ENCODE peak calls at places on chromosomes 6 and 20, in six cellular contexts. F is right cardiac atrium; K is ascending aorta; L is naive thymus-derived CD4-positive, alpha-beta T cell; R is esophagus muscularis mucosa; E is fibroblast of lung. G is an unnamed sample.

GRCh38 chr6:159979136-159979874 is 10.4 kb downstream of the IGF2R start:
- DNase-seq in F (no peak), K (peak; percentile 80), L (no peak), R (no peak), E (no peak), G (no peak)

GRCh38 chr20:63475209-63475608 is 2.8 kb upstream of the KCNQ2 start:
- DNase-seq in F (no peak), K (no peak), L (no peak), R (no peak), E (peak; percentile 6), G (no peak)

GRCh38 chr20:57450419-57450818 is 59.2 kb downstream of the RBM38 start:
- DNase-seq in F (peak; percentile 79), K (peak; percentile 89), L (peak; percentile 16), R (no peak), E (no peak), G (no peak)

GRCh38 chr6:147166360-147166944 is 37.8 kb upstream of the STXBP5 start:
- DNase-seq in F (no peak), K (no peak), L (no peak), R (no peak), E (peak; percentile 22), G (no peak)

GRCh38 chr6:40340957-40341356 is 246.2 kb downstream of the LRFN2 start:
- DNase-seq in F (no peak), K (peak; percentile 31), L (no peak), R (no peak), E (no peak), G (no peak)

GRCh38 chr6:42742116-42742894 is 3.6 kb downstream of the TBCC start:
- DNase-seq in F (no peak), K (no peak), L (no peak), R (no peak), E (peak; percentile 88), G (no peak)

GRCh38 chr20:38193586-38194105 is 28.6 kb upstream of the TGM2 start:
- DNase-seq in F (no peak), K (peak; percentile 49), L (no peak), R (no peak), E (no peak), G (no peak)

GRCh38 chr6:40353197-40353966 is 233.8 kb downstream of the LRFN2 start:
- DNase-seq in F (no peak), K (no peak), L (no peak), R (peak; percentile 66), E (no peak), G (no peak)

GRCh38 chr6:93104195-93104817 is 315.1 kb downstream of the EPHA7 start:
- DNase-seq in F (no peak), K (no peak), L (no peak), R (no peak), E (peak; percentile 51), G (no peak)

GRCh38 chr6:107152633-107153032 is 37.3 kb upstream of the BEND3 start:
- DNase-seq in F (no peak), K (no peak), L (no peak), R (no peak), E (no peak), G (no peak)

GRCh38 chr20:43383026-43383795 is 74.5 kb upstream of the SRSF6 start:
- DNase-seq in F (peak; percentile 70), K (no peak), L (no peak), R (no peak), E (no peak), G (no peak)

GRCh38 chr20:50478162-50479036 is 31.8 kb upstream of the PTPN1 start:
- DNase-seq in F (peak; percentile 79), K (peak; percentile 81), L (peak; percentile 73), R (peak; percentile 93), E (peak; percentile 40), G (peak; percentile 51)

GRCh38 chr20:37192137-37192854 is 12.9 kb upstream of the MROH8 start:
- DNase-seq in F (peak; percentile 96), K (peak; percentile 93), L (peak; percentile 60), R (peak; percentile 95), E (peak; percentile 92), G (peak; percentile 41)

GRCh38 chr20:56043227-56043626 is 37.9 kb upstream of the CBLN4 start:
- DNase-seq in F (no peak), K (no peak), L (no peak), R (no peak), E (no peak), G (no peak)
- H3K9me3 ChIP-seq in F (no peaks in the 10 kb centered on the region), K (no peaks in the 10 kb centered on the region), L (no peaks in the 10 kb centered on the region), R (no peaks in the 10 kb centered on the region), E (no peaks in the 10 kb centered on the region), G (peaks cover 3% of the 10 kb centered on the region)

DNA sequence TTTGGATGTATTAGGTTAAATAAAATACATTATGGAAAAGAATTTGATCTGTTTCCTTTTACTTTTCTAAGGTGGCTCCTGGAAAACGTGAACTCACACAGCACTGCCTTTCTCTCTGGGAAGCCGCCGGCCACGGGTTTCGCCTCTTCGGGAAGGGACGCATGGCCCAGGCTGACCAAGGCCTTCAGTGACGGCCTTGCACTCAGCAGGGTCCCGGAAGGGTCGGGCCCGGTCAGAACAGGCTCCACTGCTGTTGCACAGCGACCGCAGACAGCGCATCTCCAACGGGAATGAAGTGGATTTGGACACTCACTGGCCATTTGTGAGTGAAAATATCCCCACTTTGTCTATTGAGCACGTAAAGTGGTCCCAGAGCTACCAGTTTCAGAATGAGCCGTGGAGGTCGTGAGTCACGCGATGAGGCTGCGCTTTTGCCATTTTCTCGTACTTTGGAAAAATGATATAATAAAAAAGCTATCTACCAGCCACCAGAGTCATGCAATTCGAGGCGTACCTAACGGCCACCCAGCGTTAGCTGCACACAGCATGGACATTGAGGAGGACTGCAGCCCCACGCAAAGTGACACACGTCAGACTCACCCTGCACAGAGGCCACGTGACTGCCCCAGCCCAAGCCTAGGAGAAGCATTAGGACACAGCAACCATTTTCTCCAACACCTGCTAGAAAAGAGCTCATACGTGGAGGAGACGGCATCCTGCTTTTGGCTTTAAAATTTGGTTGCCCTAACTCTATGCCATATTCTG is 244.3 kb downstream of the TTLL2 start:
- DNase-seq in F (no peak), K (no peak), L (no peak), R (peak; percentile 66), E (no peak), G (no peak)
- H3K9me3 ChIP-seq in F (no peaks in the 10 kb centered on the region), K (no peaks in the 10 kb centered on the region), L (no peaks in the 10 kb centered on the region), R (no peaks in the 10 kb centered on the region), E (no peaks in the 10 kb centered on the region), G (no peaks in the 10 kb centered on the region)

GRCh38 chr20:18727032-18727508 is 86.5 kb upstream of the SCP2D1 start:
- DNase-seq in F (no peak), K (no peak), L (no peak), R (no peak), E (no peak), G (no peak)

GRCh38 chr20:18721716-18722115 is 91.9 kb upstream of the SCP2D1 start:
- DNase-seq in F (no peak), K (no peak), L (no peak), R (no peak), E (no peak), G (no peak)

GRCh38 chr20:18722381-18722780 is 91.2 kb upstream of the SCP2D1 start:
- DNase-seq in F (no peak), K (no peak), L (no peak), R (no peak), E (no peak), G (no peak)

GRCh38 chr20:18724788-18725476 is 88.7 kb upstream of the SCP2D1 start:
- DNase-seq in F (no peak), K (no peak), L (no peak), R (no peak), E (no peak), G (no peak)

GRCh38 chr20:18724077-18724476 is 89.5 kb upstream of the SCP2D1 start:
- DNase-seq in F (no peak), K (no peak), L (no peak), R (no peak), E (no peak), G (no peak)
- H3K9me3 ChIP-seq in F (no peaks in the 10 kb centered on the region), K (no peaks in the 10 kb centered on the region), L (no peaks in the 10 kb centered on the region), R (no peaks in the 10 kb centered on the region), E (no peaks in the 10 kb centered on the region), G (no peaks in the 10 kb centered on the region)

DNA sequence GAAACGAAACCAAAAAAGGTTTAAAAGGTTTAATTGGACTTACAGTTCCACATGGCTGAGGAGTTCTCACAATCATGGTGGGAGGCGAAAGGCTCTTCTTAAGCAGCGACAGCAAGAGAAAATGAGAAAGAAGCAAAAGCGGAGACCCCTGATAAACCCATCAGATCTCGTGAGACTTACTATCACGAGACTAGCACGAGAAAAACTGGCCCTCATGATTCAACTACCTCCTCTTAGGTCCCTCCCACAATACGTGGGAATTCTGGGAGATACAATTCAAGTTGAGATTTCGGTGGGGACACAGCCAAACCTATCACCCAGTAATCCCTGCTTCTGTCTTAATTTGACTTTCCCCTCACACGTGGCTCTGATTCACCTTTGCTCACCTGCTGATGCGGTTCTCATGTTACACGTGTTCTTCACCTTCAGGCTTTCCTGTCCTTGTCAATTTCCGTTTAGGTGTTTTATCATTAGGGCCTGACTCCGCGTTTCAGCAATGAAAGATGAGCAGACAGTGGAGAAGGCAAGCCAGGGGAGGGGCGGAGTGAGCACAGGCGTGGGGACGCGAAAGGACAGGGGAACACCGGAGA is 57.1 kb downstream of the AGPAT4 start:
- DNase-seq in F (no peak), K (no peak), L (no peak), R (no peak), E (no peak), G (no peak)
- H3K9me3 ChIP-seq in F (no peaks in the 10 kb centered on the region), K (no peaks in the 10 kb centered on the region), L (no peaks in the 10 kb centered on the region), R (no peaks in the 10 kb centered on the region), E (no peaks in the 10 kb centered on the region), G (no peaks in the 10 kb centered on the region)

GRCh38 chr6:24522090-24522820 is 27.5 kb downstream of the ALDH5A1 start:
- DNase-seq in F (no peak), K (no peak), L (no peak), R (no peak), E (no peak), G (no peak)
- H3K9me3 ChIP-seq in F (no peaks in the 10 kb centered on the region), K (no peaks in the 10 kb centered on the region), L (no peaks in the 10 kb centered on the region), R (no peaks in the 10 kb centered on the region), E (no peaks in the 10 kb centered on the region), G (no peaks in the 10 kb centered on the region)

GRCh38 chr6:169093121-169093723 is 160.4 kb downstream of the THBS2 start:
- DNase-seq in F (no peak), K (no peak), L (no peak), R (peak; percentile 74), E (no peak), G (no peak)
- H3K9me3 ChIP-seq in F (no peaks in the 10 kb centered on the region), K (no peaks in the 10 kb centered on the region), L (no peaks in the 10 kb centered on the region), R (peaks cover 5% of the 10 kb centered on the region), E (no peaks in the 10 kb centered on the region), G (peaks cover 2% of the 10 kb centered on the region)

GRCh38 chr6:83578057-83578456 is 65.7 kb downstream of the PRSS35 start:
- DNase-seq in F (no peak), K (no peak), L (no peak), R (no peak), E (no peak), G (no peak)
- H3K9me3 ChIP-seq in F (no peaks in the 10 kb centered on the region), K (no peaks in the 10 kb centered on the region), L (no peaks in the 10 kb centered on the region), R (no peaks in the 10 kb centered on the region), E (no peaks in the 10 kb centered on the region), G (no peaks in the 10 kb centered on the region)

GRCh38 chr6:105593805-105594231 is 190.9 kb upstream of the PREP start:
- DNase-seq in F (no peak), K (no peak), L (no peak), R (no peak), E (peak; percentile 19), G (no peak)
- H3K9me3 ChIP-seq in F (no peaks in the 10 kb centered on the region), K (no peaks in the 10 kb centered on the region), L (no peaks in the 10 kb centered on the region), R (no peaks in the 10 kb centered on the region), E (no peaks in the 10 kb centered on the region), G (no peaks in the 10 kb centered on the region)

DNA sequence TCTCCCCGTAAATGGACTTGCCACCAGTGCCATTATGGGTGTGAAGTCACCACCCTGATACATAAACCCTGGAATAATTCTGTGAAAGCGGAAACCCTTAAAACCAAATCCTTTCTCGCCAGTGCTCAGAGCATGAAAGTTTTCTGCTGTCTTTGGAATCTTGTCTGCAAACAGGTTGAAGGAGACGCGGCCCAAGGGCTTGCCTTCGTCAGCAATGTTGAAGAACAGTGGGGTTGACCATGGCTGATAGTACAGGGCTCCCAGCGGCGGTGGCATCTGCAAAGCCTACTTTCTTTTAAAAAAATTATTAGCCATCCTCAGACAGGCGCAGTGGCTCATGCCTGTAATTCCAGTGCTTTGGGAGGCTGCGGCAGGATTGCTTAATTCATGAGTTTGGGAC is 22.1 kb downstream of the ABHD12 start:
- DNase-seq in F (no peak), K (no peak), L (no peak), R (no peak), E (no peak), G (no peak)
- H3K9me3 ChIP-seq in F (no peaks in the 10 kb centered on the region), K (no peaks in the 10 kb centered on the region), L (no peaks in the 10 kb centered on the region), R (no peaks in the 10 kb centered on the region), E (no peaks in the 10 kb centered on the region), G (no peaks in the 10 kb centered on the region)

G was measured in T-helper 17 cell.